ENCODE peak calls at places on chromosomes 3 and 15, in nine cellular contexts. One of them, this sample, is unnamed.

GRCh38 chr15:98147415-98147814 is 186.9 kb downstream of the ARRDC4 start:
- DNase-seq in Ammon's horn: no peak
- DNase-seq in GM23248: no peak
- DNase-seq in GM23338: peak; percentile 5
- DNase-seq in memory B cell: no peak
- DNase-seq in stomach: no peak
- DNase-seq in NCI-H524: no peak
- DNase-seq in NCI-H446 treated with DMSO at 0.1 percent for 48 hours: no peak
- DNase-seq in NCI-H460: no peak
- DNase-seq in this sample: no peak

GRCh38 chr3:143182861-143183667 is 63.5 kb downstream of the CHST2 start:
- DNase-seq in Ammon's horn: no peak
- DNase-seq in NCI-H524: no peak
- DNase-seq in memory B cell: no peak
- DNase-seq in GM23248: no peak
- DNase-seq in NCI-H460: no peak
- DNase-seq in GM23338: no peak
- DNase-seq in stomach: no peak
- DNase-seq in NCI-H446 treated with DMSO at 0.1 percent for 48 hours: no peak
- DNase-seq in this sample: no peak

GRCh38 chr15:92636950-92637481 is 18.6 kb downstream of the FAM174B start:
- DNase-seq in stomach: peak; percentile 91
- DNase-seq in NCI-H524: peak; percentile 48
- DNase-seq in memory B cell: no peak
- DNase-seq in Ammon's horn: no peak
- DNase-seq in NCI-H446 treated with DMSO at 0.1 percent for 48 hours: no peak
- DNase-seq in GM23248: no peak
- DNase-seq in GM23338: peak; percentile 69
- DNase-seq in NCI-H460: no peak
- DNase-seq in this sample: no peak

GRCh38 chr3:33171580-33171979 is 47.0 kb downstream of the SUSD5 start:
- DNase-seq in GM23338: no peak
- DNase-seq in GM23248: no peak
- DNase-seq in Ammon's horn: no peak
- DNase-seq in NCI-H524: no peak
- DNase-seq in NCI-H460: no peak
- DNase-seq in stomach: no peak
- DNase-seq in NCI-H446 treated with DMSO at 0.1 percent for 48 hours: no peak
- DNase-seq in memory B cell: no peak
- DNase-seq in this sample: no peak

GRCh38 chr3:55688154-55688553 is 201.0 kb upstream of the WNT5A start:
- DNase-seq in GM23248: no peak
- DNase-seq in Ammon's horn: no peak
- DNase-seq in memory B cell: no peak
- DNase-seq in NCI-H446 treated with DMSO at 0.1 percent for 48 hours: no peak
- DNase-seq in NCI-H524: no peak
- DNase-seq in stomach: no peak
- DNase-seq in GM23338: no peak
- DNase-seq in NCI-H460: no peak
- DNase-seq in this sample: no peak

GRCh38 chr15:100348578-100348977 is 6.8 kb upstream of the ADAMTS17 start:
- DNase-seq in Ammon's horn: no peak
- DNase-seq in GM23338: peak; percentile 52
- DNase-seq in NCI-H460: no peak
- DNase-seq in GM23248: no peak
- DNase-seq in memory B cell: no peak
- DNase-seq in NCI-H446 treated with DMSO at 0.1 percent for 48 hours: no peak
- DNase-seq in NCI-H524: no peak
- DNase-seq in stomach: no peak
- DNase-seq in this sample: no peak

GRCh38 chr15:40845511-40846284 is 1.9 kb downstream of the SPINT1 start:
- DNase-seq in Ammon's horn: no peak
- DNase-seq in stomach: peak; percentile 90
- DNase-seq in GM23248: no peak
- DNase-seq in NCI-H524: no peak
- DNase-seq in NCI-H460: no peak
- DNase-seq in NCI-H446 treated with DMSO at 0.1 percent for 48 hours: no peak
- DNase-seq in memory B cell: no peak
- DNase-seq in GM23338: peak; percentile 59
- DNase-seq in this sample: no peak

GRCh38 chr15:66866651-66867050 is 164.6 kb downstream of the SMAD6 start:
- DNase-seq in Ammon's horn: no peak
- DNase-seq in NCI-H460: no peak
- DNase-seq in memory B cell: no peak
- DNase-seq in stomach: no peak
- DNase-seq in NCI-H524: no peak
- DNase-seq in GM23248: no peak
- DNase-seq in GM23338: no peak
- DNase-seq in NCI-H446 treated with DMSO at 0.1 percent for 48 hours: no peak
- DNase-seq in this sample: no peak

GRCh38 chr15:52023169-52023922 is 4.3 kb downstream of the MAPK6 start:
- DNase-seq in NCI-H446 treated with DMSO at 0.1 percent for 48 hours: no peak
- DNase-seq in stomach: no peak
- DNase-seq in GM23338: no peak
- DNase-seq in memory B cell: no peak
- DNase-seq in NCI-H524: no peak
- DNase-seq in Ammon's horn: no peak
- DNase-seq in GM23248: peak; percentile 39
- DNase-seq in NCI-H460: no peak
- DNase-seq in this sample: no peak

This sample was measured in neural progenitor cell.